ENCODE peak calls at places on chromosomes 1 and 21, in five cellular contexts. O is HCT116, I is GM12878, G is upper lobe of right lung, L is BJ. D is an unnamed sample. For H3K27me3, the result is how much of the 10 kb centered on the place peaks cover.

GRCh38 chr1:203557390-203557789 is 63.4 kb downstream of the OPTC start:
- DNase-seq in O (no peak), L (peak), G (no peak), I (no peak), D (peak)

GRCh38 chr1:231683439-231684165 is 57.0 kb downstream of the DISC1 start:
- DNase-seq in I (no peak), O (no peak), G (no peak), L (no peak), D (no peak)

GRCh38 chr1:938088-938683 is 14.5 kb downstream of the SAMD11 start:
- DNase-seq in G (no peak), I (no peak), O (no peak), L (no peak), D (no peak)

GRCh38 chr1:26785611-26786436 is 1.9 kb upstream of the PIGV start:
- DNase-seq in I (no peak), G (no peak), L (no peak), O (no peak), D (no peak)

GRCh38 chr1:236416165-236416564 is 22.1 kb downstream of the EDARADD start:
- DNase-seq in O (no peak), G (no peak), L (no peak), I (no peak), D (peak)

GRCh38 chr1:19096036-19096833 is 113.8 kb downstream of the UBR4 start:
- DNase-seq in G (no peak), O (peak), L (no peak), I (no peak), D (no peak)

GRCh38 chr1:1318131-1318652 is 6.3 kb downstream of the INTS11 start:
- DNase-seq in O (peak), G (peak), I (no peak), L (peak), D (peak)

GRCh38 chr1:210597555-210598134 is 268.9 kb downstream of the HHAT start:
- DNase-seq in L (peak), G (no peak), I (peak), O (no peak), D (no peak)

GRCh38 chr1:208047975-208048374 is 137.1 kb upstream of the CD34 start:
- DNase-seq in I (no peak), G (no peak), O (no peak), L (no peak), D (no peak)

GRCh38 chr1:156281281-156282142 is 1.1 kb downstream of the SMG5 start:
- DNase-seq in L (no peak), G (no peak), I (no peak), O (no peak), D (no peak)

GRCh38 chr1:8866173-8866791 is 12.2 kb downstream of the ENO1 start:
- DNase-seq in L (no peak), O (no peak), I (no peak), G (no peak), D (no peak)

GRCh38 chr1:110292327-110292741 is 46.8 kb upstream of the RBM15 start:
- DNase-seq in G (no peak), L (peak), O (no peak), I (no peak), D (no peak)

GRCh38 chr21:23455676-23456075 is 2151.6 kb downstream of the MRPL39 start:
- DNase-seq in G (no peak), O (no peak), L (no peak), I (no peak), D (no peak)

DNA sequence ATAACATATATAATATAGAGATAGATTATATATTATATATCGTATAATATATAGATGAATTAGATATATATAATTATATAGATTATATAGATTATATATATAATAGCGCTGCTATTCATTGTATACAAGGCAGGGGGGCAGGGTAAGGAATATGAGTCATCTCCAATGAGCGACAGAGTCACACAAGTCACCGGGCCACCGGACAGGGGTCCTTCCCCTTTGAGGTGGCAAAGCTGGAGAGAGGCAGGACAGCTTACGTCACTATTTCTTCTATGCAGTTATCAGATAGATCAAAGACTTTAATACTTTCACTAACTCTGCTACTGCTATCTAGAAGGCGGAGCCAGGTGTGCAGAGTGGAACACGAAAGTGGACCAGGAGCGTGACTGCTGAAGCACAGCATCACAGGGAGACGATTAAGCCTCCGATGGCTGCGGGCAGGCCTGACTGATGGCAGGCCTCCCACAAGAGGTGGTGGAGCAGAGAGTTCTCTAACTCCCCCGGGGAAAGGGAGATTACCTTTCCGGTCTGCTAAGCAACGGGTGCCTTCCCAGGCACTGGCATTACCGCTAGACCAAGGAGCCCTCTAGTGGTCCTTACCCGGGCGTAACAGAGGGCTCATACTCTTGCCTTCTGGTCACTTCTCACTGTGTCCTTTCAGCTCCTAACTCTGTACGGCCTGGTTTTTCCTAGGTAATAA is 2154.7 kb downstream of the MRPL39 start:
- DNase-seq in L (no peak), I (no peak), G (peak), O (no peak), D (no peak)
- TF ChIP-seq CTCF in L (no peak), I (no peak), G (peak), O (no peak), D (no peak)

GRCh38 chr1:229434005-229434640 is at the start of gene ACTA1:
- DNase-seq in L (no peak), G (no peak), O (no peak), I (no peak), D (no peak)

GRCh38 chr1:229431270-229432115 is 2.4 kb downstream of the ACTA1 start:
- DNase-seq in G (no peak), O (no peak), I (no peak), L (no peak), D (no peak)

GRCh38 chr1:229433364-229434004 is 410 bp downstream of the ACTA1 start:
- DNase-seq in I (no peak), G (no peak), O (no peak), L (no peak), D (no peak)

GRCh38 chr1:229432116-229432461 is 1.8 kb downstream of the ACTA1 start:
- DNase-seq in I (no peak), G (no peak), L (no peak), O (no peak), D (no peak)

GRCh38 chr1:229432905-229433304 is 989 bp downstream of the ACTA1 start:
- DNase-seq in L (no peak), O (no peak), G (no peak), I (no peak), D (no peak)
- H3K27me3 ChIP-seq in L (under half), O (under half), G (half or more), I (under half), D (under half)

GRCh38 chr1:101769520-101769919 is 227.2 kb downstream of the OLFM3 start:
- DNase-seq in O (no peak), L (no peak), I (no peak), G (no peak), D (no peak)
- TF ChIP-seq CTCF in O (no peak), L (peak), I (peak), G (peak), D (no peak)

GRCh38 chr1:21292503-21292990 is 2.3 kb upstream of the ECE1 start:
- DNase-seq in O (no peak), L (no peak), G (no peak), I (no peak), D (no peak)
- H3K27me3 ChIP-seq in O (under half), L (under half), G (under half), I (under half), D (under half)

GRCh38 chr1:77030401-77031100 is 163.3 kb downstream of the ST6GALNAC5 start:
- DNase-seq in G (no peak), O (no peak), I (no peak), L (no peak), D (no peak)

GRCh38 chr1:77026640-77027039 is 159.4 kb downstream of the ST6GALNAC5 start:
- DNase-seq in I (no peak), O (no peak), L (no peak), G (no peak), D (no peak)

GRCh38 chr1:77026126-77026525 is 158.8 kb downstream of the ST6GALNAC5 start:
- DNase-seq in I (no peak), L (no peak), G (no peak), O (no peak), D (no peak)

GRCh38 chr1:77027916-77028315 is 160.6 kb downstream of the ST6GALNAC5 start:
- DNase-seq in L (no peak), G (no peak), I (no peak), O (no peak), D (no peak)

GRCh38 chr1:77031101-77031662 is 163.9 kb downstream of the ST6GALNAC5 start:
- DNase-seq in G (no peak), O (no peak), L (peak), I (no peak), D (no peak)
- TF ChIP-seq CTCF in G (no peak), O (peak), L (peak), I (no peak), D (no peak)

GRCh38 chr1:53687426-53687825 is 51.5 kb downstream of the GLIS1 start:
- DNase-seq in I (no peak), L (no peak), G (no peak), O (no peak), D (no peak)
- H3K27me3 ChIP-seq in I (under half), L (under half), G (under half), O (under half), D (under half)

DNA sequence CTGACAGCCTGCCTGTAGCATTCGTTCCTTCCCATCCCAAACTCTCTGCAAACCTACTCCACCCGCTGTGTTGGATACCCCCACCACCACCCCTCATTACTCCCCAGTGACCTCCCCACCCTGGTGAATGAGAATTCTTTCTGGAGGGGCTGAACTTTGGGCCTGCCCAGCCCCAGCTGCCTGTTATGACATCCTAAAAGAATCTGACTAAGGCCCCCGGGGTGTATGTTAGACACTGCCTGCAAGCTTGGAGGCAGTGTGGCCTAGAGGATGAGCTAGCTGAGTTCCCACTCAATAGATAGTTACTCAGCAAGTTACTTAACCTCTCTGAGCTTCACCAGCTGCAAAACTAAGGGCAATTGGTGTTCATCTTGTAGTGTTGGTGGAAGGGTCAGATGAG is 110.2 kb upstream of the FGGY start:
- DNase-seq in I (no peak), G (no peak), L (no peak), O (no peak), D (no peak)
- TF ChIP-seq CTCF in I (no peak), G (no peak), L (peak), O (no peak), D (no peak)

GRCh38 chr21:45381036-45381787 is 23.8 kb upstream of the COL18A1 start:
- DNase-seq in I (no peak), G (peak), L (no peak), O (no peak), D (peak)
- H3K27me3 ChIP-seq in I (under half), G (under half), L (under half), O (under half), D (under half)